ENCODE peak calls at places on chromosome 21, in eight cellular contexts. J, R, N, Z, Y, P, L and G are unnamed samples.

GRCh38 chr21:42306366-42307035 is 8.7 kb downstream of the TFF3 start:
- DNase-seq in J (no peak), Z (no peak), Y (peak; percentile 15), L (no peak), R (no peak), P (no peak), N (no peak), G (no peak)

GRCh38 chr21:46061063-46061462 is 36.8 kb upstream of the COL6A2 start:
- DNase-seq in L (no peak), N (no peak), R (no peak), Z (peak; percentile 8), P (no peak), J (no peak), Y (no peak), G (no peak)

GRCh38 chr21:29350246-29350779 is 51.6 kb downstream of the BACH1 start:
- DNase-seq in P (no peak), L (no peak), Y (no peak), Z (no peak), J (no peak), R (no peak), N (no peak), G (no peak)

GRCh38 chr21:42683371-42684108 is 30.1 kb downstream of the PDE9A start:
- DNase-seq in R (no peak), Z (peak; percentile 69), J (peak; percentile 49), Y (no peak), P (no peak), N (no peak), L (no peak), G (no peak)

GRCh38 chr21:44931137-44931500 is 8.7 kb upstream of the SLX9 start:
- DNase-seq in L (no peak), Y (no peak), Z (peak; percentile 58), J (peak; percentile 37), R (no peak), N (no peak), P (peak; percentile 66), G (no peak)

GRCh38 chr21:17585875-17586450 is 26.7 kb downstream of the BTG3 start:
- DNase-seq in P (no peak), J (no peak), Z (no peak), L (no peak), R (peak; percentile 18), Y (peak; percentile 29), N (peak; percentile 17), G (peak; percentile 59)

GRCh38 chr21:26842976-26843911 is 2.0 kb downstream of the ADAMTS1 start:
- DNase-seq in P (peak; percentile 84), L (peak; percentile 7), R (no peak), N (no peak), Z (peak; percentile 62), J (peak; percentile 27), Y (peak; percentile 31), G (no peak)

GRCh38 chr21:29538115-29538514 is 239.4 kb downstream of the BACH1 start:
- DNase-seq in R (no peak), P (no peak), Y (no peak), J (no peak), L (no peak), N (no peak), Z (no peak), G (no peak)

GRCh38 chr21:16775056-16775455 is 737.8 kb upstream of the CXADR start:
- DNase-seq in J (no peak), P (no peak), Y (no peak), R (no peak), Z (no peak), N (no peak), L (no peak), G (no peak)

GRCh38 chr21:42777064-42777756 is 102.1 kb downstream of the WDR4 start:
- DNase-seq in L (no peak), J (no peak), R (no peak), Z (no peak), Y (no peak), P (peak; percentile 22), N (no peak), G (no peak)

GRCh38 chr21:15439726-15440125 is 290.1 kb upstream of the USP25 start:
- DNase-seq in R (no peak), Z (no peak), Y (no peak), P (no peak), N (no peak), J (no peak), L (no peak), G (no peak)

GRCh38 chr21:33266050-33266783 is at the start of gene IL10RB:
- DNase-seq in N (peak; percentile 45), R (peak; percentile 89), Z (peak; percentile 88), L (peak; percentile 60), Y (peak; percentile 69), J (peak; percentile 72), P (peak; percentile 84), G (peak; percentile 87)